ENCODE peak calls at places on chromosomes 12 and 14, in five cellular contexts. D is CD8-positive, alpha-beta T cell; I is neural crest cell; M is CD8-positive, alpha-beta memory T cell; Q is HTR-8/SVneo. H is an unnamed sample.

GRCh38 chr12:110349521-110350151 is 53.9 kb downstream of the ANAPC7 start:
- DNase-seq in D (peak; percentile 59), I (no peak), M (no peak), Q (no peak), H (no peak)

GRCh38 chr14:105180598-105181528 is at the start of gene NUDT14:
- DNase-seq in I (peak; percentile 45), Q (peak; percentile 90), M (peak; percentile 74), D (peak; percentile 77), H (no peak)

GRCh38 chr12:108102363-108102762 is 26.7 kb upstream of the WSCD2 start:
- DNase-seq in M (no peak), I (no peak), Q (no peak), D (no peak), H (no peak)

GRCh38 chr12:128791395-128792322 is 32.1 kb downstream of the SLC15A4 start:
- DNase-seq in D (no peak), I (no peak), M (no peak), Q (no peak), H (no peak)

GRCh38 chr12:110537605-110538409 is 35.7 kb downstream of the RAD9B start:
- DNase-seq in M (no peak), I (no peak), Q (no peak), D (no peak), H (no peak)

GRCh38 chr12:118356809-118357326 is 15.8 kb downstream of the TAOK3 start:
- DNase-seq in Q (no peak), M (no peak), I (no peak), D (no peak), H (no peak)

GRCh38 chr14:89214221-89214965 is 202.6 kb downstream of the FOXN3 start:
- DNase-seq in D (no peak), I (no peak), Q (no peak), M (no peak), H (no peak)

GRCh38 chr12:127383281-127383680 is 883.7 kb upstream of the TMEM132C start:
- DNase-seq in M (no peak), I (no peak), Q (no peak), D (no peak), H (no peak)

GRCh38 chr14:24993631-24994030 is 56.3 kb downstream of the STXBP6 start:
- DNase-seq in D (no peak), Q (no peak), M (no peak), I (no peak), H (no peak)

GRCh38 chr14:95472819-95473251 is 43.6 kb downstream of the SYNE3 start:
- DNase-seq in M (no peak), D (no peak), Q (no peak), I (no peak), H (no peak)

GRCh38 chr12:10331642-10332239 is 24.1 kb downstream of the KLRD1 start:
- DNase-seq in D (no peak), Q (peak; percentile 51), M (no peak), I (no peak), H (peak; percentile 49)

GRCh38 chr12:92648242-92649031 is 54.4 kb upstream of the PLEKHG7 start:
- DNase-seq in I (no peak), D (no peak), M (no peak), Q (no peak), H (no peak)

GRCh38 chr12:68159681-68160304 is at the start of gene IFNG:
- DNase-seq in Q (no peak), I (no peak), D (peak; percentile 29), M (peak; percentile 23), H (no peak)

GRCh38 chr14:102622262-102622885 is 29.9 kb downstream of the RCOR1 start:
- DNase-seq in M (no peak), I (no peak), D (no peak), Q (no peak), H (no peak)

GRCh38 chr12:56591111-56591510 is 39.0 kb downstream of the BAZ2A start:
- DNase-seq in D (no peak), I (no peak), Q (no peak), M (no peak), H (peak; percentile 66)

GRCh38 chr12:14554281-14555008 is 13.2 kb downstream of the PLBD1 start:
- DNase-seq in I (no peak), Q (no peak), M (no peak), D (no peak), H (no peak)

GRCh38 chr12:30154996-30155730 is 371.4 kb upstream of the TMTC1 start:
- DNase-seq in D (no peak), I (no peak), M (no peak), Q (no peak), H (no peak)

GRCh38 chr12:59737725-59738463 is 142.1 kb downstream of the SLC16A7 start:
- DNase-seq in M (no peak), I (no peak), Q (no peak), D (no peak), H (no peak)

GRCh38 chr14:101476931-101477553 is 84.3 kb upstream of the DIO3 start:
- DNase-seq in Q (peak; percentile 60), I (no peak), M (no peak), D (no peak), H (no peak)

GRCh38 chr12:131850856-131851559 is 22.8 kb downstream of the MMP17 start:
- DNase-seq in D (no peak), Q (no peak), I (no peak), M (no peak), H (no peak)

GRCh38 chr12:39966738-39967137 is 139.1 kb downstream of the SLC2A13 start:
- DNase-seq in I (no peak), M (no peak), Q (no peak), D (no peak), H (no peak)

GRCh38 chr12:68375701-68376469 is 43.7 kb upstream of the MDM1 start:
- DNase-seq in M (no peak), D (no peak), Q (no peak), I (no peak), H (peak; percentile 16)

GRCh38 chr12:51218607-51219161 is 822 bp upstream of the POU6F1 start:
- DNase-seq in Q (no peak), I (no peak), M (no peak), D (no peak), H (peak; percentile 46)

GRCh38 chr12:51994959-51995358 is 11.8 kb upstream of the TAMALIN start:
- DNase-seq in M (no peak), Q (no peak), I (no peak), D (no peak), H (no peak)

GRCh38 chr12:24820872-24821271 is 128.0 kb downstream of the BCAT1 start:
- DNase-seq in M (no peak), D (no peak), Q (no peak), I (no peak), H (no peak)

GRCh38 chr12:45284096-45284901 is 68.4 kb downstream of the ANO6 start:
- DNase-seq in M (no peak), D (no peak), Q (peak; percentile 50), I (no peak), H (no peak)

GRCh38 chr14:52391866-52392600 is 77.9 kb downstream of the PTGER2 start:
- DNase-seq in M (no peak), Q (no peak), I (no peak), D (no peak), H (no peak)

GRCh38 chr12:47767197-47767724 is 5.8 kb upstream of the SLC48A1 start:
- DNase-seq in M (peak; percentile 53), D (peak; percentile 73), Q (no peak), I (no peak), H (peak; percentile 55)

GRCh38 chr14:37594916-37595808 is at the start of the genes FOXA1 and TTC6:
- DNase-seq in I (no peak), D (no peak), Q (no peak), M (no peak), H (peak; percentile 91)

GRCh38 chr12:49108958-49109404 is 1.7 kb downstream of the LMBR1L start:
- DNase-seq in M (no peak), I (no peak), D (no peak), Q (no peak), H (no peak)

GRCh38 chr12:108307006-108307405 is 32.1 kb downstream of the CMKLR1 start:
- DNase-seq in Q (peak; percentile 34), M (no peak), D (no peak), I (no peak), H (no peak)

GRCh38 chr12:9933966-9934365 is 1.8 kb upstream of the CLEC2A start:
- DNase-seq in I (no peak), D (no peak), Q (no peak), M (no peak), H (no peak)

GRCh38 chr12:47636908-47637780 is 68.7 kb downstream of the RPAP3 start:
- DNase-seq in I (peak; percentile 13), Q (no peak), D (peak; percentile 28), M (peak; percentile 20), H (peak; percentile 12)

GRCh38 chr14:34113051-34113511 is 162.2 kb upstream of the EGLN3 start:
- DNase-seq in Q (peak; percentile 62), M (no peak), D (no peak), I (no peak), H (no peak)